ENCODE peak calls at places on chromosomes 1 and 21, in six cellular contexts. H is spleen, G is kidney, O is AG04450, A is cardiac fibroblast, T is endodermal cell. N is an unnamed sample.

GRCh38 chr1:114700026-114700600 is 4.8 kb upstream of the AMPD1 start:
- DNase-seq in A (no peak), H (no peak), T (no peak), G (no peak), O (no peak), N (no peak)

GRCh38 chr1:218664385-218665170 is 319.4 kb downstream of the TGFB2 start:
- DNase-seq in O (no peak), T (no peak), A (peak), G (no peak), H (no peak), N (peak)

GRCh38 chr21:38170283-38170682 is 86.5 kb upstream of the KCNJ15 start:
- DNase-seq in O (no peak), A (peak), T (peak), G (no peak), H (no peak), N (peak)

GRCh38 chr1:93980881-93981280 is 71.7 kb upstream of the GCLM start:
- DNase-seq in O (no peak), H (no peak), A (peak), G (no peak), T (no peak), N (no peak)

GRCh38 chr1:115879977-115880376 is 39.1 kb upstream of the NHLH2 start:
- DNase-seq in T (peak), G (no peak), A (no peak), O (no peak), H (no peak), N (no peak)

GRCh38 chr1:167648978-167649752 is 19.1 kb downstream of the RCSD1 start:
- DNase-seq in A (peak), O (no peak), H (no peak), T (peak), G (no peak), N (no peak)

GRCh38 chr1:101174722-101175121 is 62.1 kb upstream of the S1PR1 start:
- DNase-seq in O (peak), T (no peak), G (no peak), H (no peak), A (peak), N (peak)

GRCh38 chr21:14075346-14076142 is 135.2 kb downstream of the LIPI start:
- DNase-seq in T (no peak), G (peak), A (no peak), O (no peak), H (no peak), N (no peak)

GRCh38 chr1:209554761-209555611 is 28.5 kb upstream of the CAMK1G start:
- DNase-seq in T (no peak), A (no peak), O (no peak), G (no peak), H (no peak), N (no peak)

GRCh38 chr1:12088607-12089006 is 25.5 kb downstream of the TNFRSF8 start:
- DNase-seq in T (no peak), O (no peak), H (peak), G (no peak), A (no peak), N (no peak)

GRCh38 chr1:147611021-147611426 is 59.3 kb downstream of the ACP6 start:
- DNase-seq in G (no peak), O (no peak), H (no peak), T (no peak), A (no peak), N (no peak)

GRCh38 chr1:32052887-32053286 is 19.9 kb upstream of the TMEM39B start:
- DNase-seq in H (no peak), T (peak), O (no peak), A (peak), G (no peak), N (peak)

GRCh38 chr1:52738148-52738547 is 11.9 kb downstream of the ZYG11B start:
- DNase-seq in H (no peak), T (no peak), O (no peak), G (no peak), A (no peak), N (no peak)

GRCh38 chr1:52814465-52814864 is 28.1 kb upstream of the ZYG11A start:
- DNase-seq in A (peak), O (no peak), T (no peak), G (no peak), H (no peak), N (peak)

GRCh38 chr1:150151291-150152181 is 1.8 kb downstream of the PLEKHO1 start:
- DNase-seq in A (no peak), G (peak), O (no peak), T (no peak), H (peak), N (no peak)

GRCh38 chr1:178282949-178283367 is 189.1 kb downstream of the RASAL2 start:
- DNase-seq in O (peak), H (no peak), T (no peak), G (no peak), A (peak), N (peak)

GRCh38 chr1:27428316-27429028 is 36.0 kb downstream of the GPR3 start:
- DNase-seq in T (peak), G (peak), H (no peak), A (no peak), O (no peak), N (no peak)

GRCh38 chr1:204124639-204125038 is 27.2 kb downstream of the ETNK2 start:
- DNase-seq in A (no peak), T (no peak), O (no peak), H (no peak), G (no peak), N (no peak)

GRCh38 chr1:78040484-78041089 is 5.2 kb upstream of the GIPC2 start:
- DNase-seq in T (no peak), O (no peak), G (no peak), H (no peak), A (no peak), N (no peak)

GRCh38 chr1:90133133-90133532 is 138.2 kb downstream of the ZNF326 start:
- DNase-seq in O (no peak), G (no peak), H (no peak), T (peak), A (peak), N (no peak)

GRCh38 chr1:58619286-58620054 is 42.4 kb upstream of the TACSTD2 start:
- DNase-seq in G (no peak), H (no peak), O (no peak), A (no peak), T (peak), N (no peak)

GRCh38 chr1:202074985-202075773 is 47.5 kb upstream of the GPR37L1 start:
- DNase-seq in T (no peak), H (no peak), G (no peak), O (no peak), A (no peak), N (no peak)

GRCh38 chr1:7842517-7842916 is 10.3 kb downstream of the UTS2 start:
- DNase-seq in T (no peak), A (no peak), H (no peak), O (no peak), G (no peak), N (no peak)

GRCh38 chr21:16551101-16551695 is 821.4 kb downstream of the USP25 start:
- DNase-seq in G (no peak), H (no peak), T (no peak), O (no peak), A (no peak), N (peak)

GRCh38 chr1:205639567-205639966 is 7.8 kb upstream of the ELK4 start:
- DNase-seq in T (no peak), O (no peak), A (no peak), H (no peak), G (no peak), N (no peak)

GRCh38 chr1:150420560-150421265 is 56.8 kb downstream of the RPRD2 start:
- DNase-seq in T (no peak), A (peak), G (no peak), O (no peak), H (no peak), N (peak)

DNA sequence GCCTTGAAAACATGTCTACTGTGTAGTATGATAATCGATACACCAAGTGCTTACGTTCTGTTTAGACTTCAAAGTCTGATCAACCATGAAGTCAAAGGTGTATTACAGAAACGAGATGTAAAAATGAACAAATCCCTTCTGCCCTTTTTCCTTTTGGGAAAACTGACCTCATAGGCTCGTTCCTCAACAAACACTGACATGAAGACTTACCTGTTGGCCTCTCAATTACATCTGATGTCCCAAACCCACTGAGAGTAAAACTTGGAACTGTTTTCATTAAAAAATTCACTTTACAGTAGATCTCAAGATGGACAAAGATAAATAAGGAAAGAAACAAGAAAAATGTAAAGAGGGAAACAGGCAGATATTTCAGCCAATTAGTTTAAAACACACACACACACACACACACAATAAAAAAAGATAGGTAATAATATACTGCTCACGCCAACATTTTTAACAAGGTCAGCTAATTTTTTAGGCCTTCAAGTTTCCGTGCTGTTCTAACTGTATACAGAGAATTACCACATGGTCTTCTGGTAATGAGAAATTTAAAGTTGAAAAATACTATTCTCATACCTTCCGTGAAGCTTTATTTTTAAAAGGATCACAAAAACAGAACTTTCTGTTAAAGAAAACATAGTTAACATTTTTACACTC is 2.1 kb downstream of the HMGN1 start:
- DNase-seq in H (no peak), A (no peak), T (no peak), G (no peak), O (no peak), N (no peak)
- H3K4me3 ChIP-seq in H (peak), A (peak), T (peak), G (no peak), O (peak), N (peak)

DNA sequence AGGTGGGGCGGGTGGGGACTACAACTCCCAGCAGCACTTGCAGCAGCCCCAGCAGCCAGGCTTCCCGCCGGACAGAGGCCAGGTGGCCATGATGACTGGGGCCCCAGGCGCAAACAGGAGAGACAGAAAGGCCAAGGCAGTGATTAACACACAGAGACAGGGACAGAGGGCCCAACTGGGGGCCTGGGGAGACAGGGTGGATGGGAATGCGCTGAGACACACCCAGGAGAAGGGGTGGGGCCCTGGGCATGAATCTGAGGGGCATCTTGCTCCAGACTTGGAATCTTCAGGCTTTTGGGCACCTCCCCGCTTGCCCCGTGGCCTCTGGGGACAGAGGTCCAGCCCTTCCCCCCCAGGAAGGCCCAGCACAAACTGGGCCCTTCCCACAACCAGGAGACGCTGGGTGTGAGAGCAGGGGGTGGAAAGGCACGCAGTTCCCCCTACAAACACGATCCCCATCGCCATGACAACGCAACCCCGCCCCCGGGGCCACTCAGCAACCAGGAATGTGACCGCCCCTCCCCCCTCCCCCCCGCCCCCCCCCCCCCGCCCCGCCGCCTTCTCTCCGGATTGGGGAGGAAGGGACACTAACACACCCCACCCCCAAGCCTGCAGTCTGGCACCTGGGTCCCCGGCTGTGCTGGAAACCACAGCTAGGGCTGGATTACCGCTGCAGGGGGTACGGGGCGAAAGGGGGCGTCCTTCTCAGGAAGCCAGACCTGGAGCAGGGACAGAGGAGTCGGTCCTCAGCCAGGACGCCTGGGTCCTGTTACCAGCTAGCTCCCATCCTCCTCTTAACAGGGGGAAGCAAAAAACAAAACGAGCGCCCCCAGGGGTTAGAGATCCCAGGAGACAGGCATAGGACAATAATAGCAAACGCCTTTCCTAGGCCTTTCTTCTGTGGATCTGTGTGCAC is 4.5 kb downstream of the HDGF start:
- DNase-seq in G (peak), O (peak), A (peak), T (peak), H (peak), N (peak)
- TF ChIP-seq CTCF in G (no peak), O (peak), A (no peak), T (peak), H (no peak), N (peak)

DNA sequence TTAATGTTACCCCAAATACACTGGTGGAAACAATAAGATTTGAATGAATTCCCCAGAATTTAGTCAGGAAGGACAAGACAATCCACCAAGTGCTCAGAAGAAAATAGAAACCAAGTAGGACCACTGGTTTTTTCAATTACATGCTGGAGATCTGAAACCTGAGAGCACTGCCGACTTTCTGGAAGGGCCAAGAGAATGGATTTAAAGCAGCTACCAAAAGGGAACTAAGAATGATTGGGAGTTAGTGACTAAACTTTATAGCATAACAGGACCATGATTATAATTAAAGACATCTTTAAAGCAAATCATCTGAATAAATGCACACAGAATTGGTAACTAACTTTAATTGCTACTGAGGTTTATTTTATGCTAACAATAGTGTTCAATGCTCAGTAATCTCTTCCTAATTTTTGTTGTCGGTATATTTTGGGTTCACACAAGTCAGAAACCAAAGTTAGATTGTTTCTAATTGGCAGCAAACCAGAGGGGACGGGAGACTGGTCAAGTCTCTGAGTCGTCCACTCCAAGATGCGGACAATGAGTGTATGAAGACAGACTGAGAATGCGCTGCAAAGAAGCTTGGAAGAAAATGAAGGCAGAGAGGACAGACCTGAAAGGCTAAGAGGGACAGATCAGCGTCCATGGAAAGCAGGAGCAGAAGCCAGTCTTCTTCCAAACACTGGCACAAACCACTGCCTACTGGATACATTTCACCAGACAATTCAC is 2.3 kb upstream of the RGS13 start:
- DNase-seq in T (no peak), O (no peak), A (no peak), H (no peak), G (no peak), N (peak)
- H3K4me3 ChIP-seq in T (no peak), O (no peak), A (no peak), H (no peak), G (no peak), N (no peak)

GRCh38 chr1:64471218-64471719 is 1.3 kb downstream of the CACHD1 start:
- DNase-seq in G (peak), T (peak), O (no peak), A (peak), H (peak), N (peak)

GRCh38 chr1:64470670-64471217 is 815 bp downstream of the CACHD1 start:
- DNase-seq in A (peak), T (peak), O (no peak), H (peak), G (peak), N (peak)

GRCh38 chr1:64469121-64469520 is 808 bp upstream of the CACHD1 start:
- DNase-seq in H (no peak), T (peak), G (no peak), A (no peak), O (no peak), N (no peak)

GRCh38 chr1:64469614-64469976 is 334 bp upstream of the CACHD1 start:
- DNase-seq in H (no peak), T (no peak), O (no peak), A (peak), G (no peak), N (peak)

DNA sequence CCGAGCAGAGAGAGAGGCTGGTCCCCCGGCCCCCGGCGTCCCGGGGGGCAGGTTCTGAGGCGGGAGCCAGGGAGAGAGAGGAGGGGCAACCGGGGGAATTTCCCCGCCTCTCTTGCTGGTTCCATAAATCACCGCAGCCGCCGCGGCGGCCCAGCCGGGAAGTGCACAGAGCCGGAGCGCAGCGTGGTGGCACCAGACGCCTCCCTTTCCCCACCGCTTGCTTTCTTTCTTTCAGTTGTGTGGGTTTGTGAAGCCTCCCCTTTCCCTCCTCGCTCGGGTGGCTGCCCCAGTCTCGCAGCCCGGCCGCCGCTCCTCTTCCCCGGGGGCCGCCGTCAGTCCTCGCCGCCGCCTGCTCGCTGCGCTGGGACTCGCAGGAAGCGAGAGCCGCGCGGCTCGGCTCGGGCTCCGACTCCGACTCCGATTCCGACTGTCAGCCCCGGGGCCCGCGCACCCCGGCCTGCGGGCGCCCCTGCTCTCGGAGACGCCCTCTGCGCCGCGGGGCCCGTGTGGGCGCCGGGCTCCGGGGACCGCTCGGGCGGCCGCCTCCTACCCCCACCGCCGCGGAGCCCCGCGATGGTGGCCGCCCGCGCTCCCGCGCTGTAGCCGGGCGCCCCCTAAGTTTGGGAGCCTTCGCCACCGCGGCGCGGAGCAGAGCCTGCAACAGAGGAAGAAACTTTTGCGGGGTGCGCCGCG is at the start of gene CACHD1:
- DNase-seq in T (peak), G (peak), A (peak), H (peak), O (peak), N (peak)
- TF ChIP-seq CTCF in T (peak), G (peak), A (peak), H (peak), O (peak), N (peak)

GRCh38 chr1:153122831-153123421 is 9.6 kb upstream of the SPRR2F start:
- DNase-seq in H (no peak), A (no peak), O (no peak), T (peak), G (no peak), N (no peak)
- H3K4me3 ChIP-seq in H (no peak), A (no peak), O (no peak), T (peak), G (no peak), N (no peak)

GRCh38 chr21:46210378-46211136 is 18.0 kb downstream of the LSS start:
- DNase-seq in H (peak), G (peak), A (no peak), O (no peak), T (no peak), N (no peak)
- TF ChIP-seq CTCF in H (no peak), G (no peak), A (no peak), O (no peak), T (peak), N (no peak)